ENCODE peak calls at places on chromosomes 4 and X, in ten cellular contexts. C, Y, Q, J, N, O, R, D, S and G are unnamed samples.

GRCh38 chr4:182533948-182534347 is 290.7 kb downstream of the TENM3 start:
- DNase-seq in C (no peak), Y (no peak), Q (no peak), J (no peak), N (no peak), O (no peak), R (no peak), D (no peak), S (no peak), G (no peak)

GRCh38 chrX:40207626-40208025 is 109.9 kb upstream of the BCOR start:
- DNase-seq in C (no peak), Y (no peak), Q (no peak), J (no peak), N (no peak), O (no peak), R (peak), D (no peak), S (no peak), G (no peak)

GRCh38 chrX:130637591-130637990 is 235.8 kb downstream of the RBMX2 start:
- DNase-seq in C (no peak), Y (no peak), Q (no peak), J (no peak), N (no peak), O (no peak), R (no peak), D (no peak), S (no peak), G (no peak)

GRCh38 chr4:6275898-6276563 is 6.4 kb downstream of the WFS1 start:
- DNase-seq in C (peak), Y (no peak), Q (no peak), J (peak), N (no peak), O (peak), R (no peak), D (no peak), S (no peak), G (no peak)

GRCh38 chrX:71859637-71860036 is 51.0 kb upstream of the NHSL2 start:
- DNase-seq in C (no peak), Y (peak), Q (peak), J (peak), N (peak), O (peak), R (peak), D (peak), S (no peak), G (no peak)

GRCh38 chrX:9327747-9328145 is 137.1 kb upstream of the TBL1X start:
- DNase-seq in C (no peak), Y (no peak), Q (no peak), J (no peak), N (no peak), O (no peak), R (no peak), D (no peak), S (no peak), G (no peak)

GRCh38 chr4:88897180-88897579 is 159.8 kb downstream of the FAM13A start:
- DNase-seq in C (no peak), Y (no peak), Q (no peak), J (no peak), N (no peak), O (no peak), R (no peak), D (no peak), S (no peak), G (no peak)

GRCh38 chr4:174596513-174596912 is 74.2 kb upstream of the HPGD start:
- DNase-seq in C (no peak), Y (no peak), Q (no peak), J (no peak), N (no peak), O (no peak), R (no peak), D (no peak), S (no peak), G (no peak)

GRCh38 chr4:47010347-47011188 is 17.2 kb upstream of the GABRA4 start:
- DNase-seq in C (no peak), Y (no peak), Q (peak), J (no peak), N (no peak), O (no peak), R (no peak), D (no peak), S (no peak), G (no peak)